ENCODE peak calls at places on chromosome 13, in four cellular contexts. K, P, S and H are unnamed samples. For H3K79me1, the result is how much of the 10 kb centered on the place peaks cover.

GRCh38 chr13:79485014-79485441 is 4.1 kb downstream of the NDFIP2 start:
- DNase-seq in K (no peak), P (no peak), S (peak), H (no peak)

GRCh38 chr13:77345150-77345780 is 18.4 kb upstream of the MYCBP2 start:
- DNase-seq in K (no peak), P (no peak), S (no peak), H (no peak)

GRCh38 chr13:71577127-71577526 is 289.9 kb downstream of the DACH1 start:
- DNase-seq in K (no peak), P (no peak), S (peak), H (no peak)

GRCh38 chr13:21871919-21872318 is 201.0 kb downstream of the FGF9 start:
- DNase-seq in K (no peak), P (no peak), S (no peak), H (no peak)

GRCh38 chr13:34076943-34077703 is 259.2 kb downstream of the RFC3 start:
- DNase-seq in K (no peak), P (no peak), S (peak), H (no peak)

GRCh38 chr13:90015565-90016507 is 1331.7 kb upstream of the MIR17HG start:
- DNase-seq in K (no peak), P (no peak), S (no peak), H (no peak)

GRCh38 chr13:43303040-43303729 is 279.8 kb downstream of the DNAJC15 start:
- DNase-seq in K (peak), P (peak), S (peak), H (peak)

GRCh38 chr13:76717092-76717491 is 169.1 kb downstream of the KCTD12 start:
- DNase-seq in K (no peak), P (no peak), S (peak), H (no peak)

GRCh38 chr13:33489563-33489962 is 204.0 kb upstream of the STARD13 start:
- DNase-seq in K (no peak), P (no peak), S (no peak), H (no peak)

GRCh38 chr13:71602327-71602726 is 264.7 kb downstream of the DACH1 start:
- DNase-seq in K (no peak), P (no peak), S (no peak), H (no peak)

GRCh38 chr13:44012910-44013309 is 133.2 kb downstream of the LACC1 start:
- DNase-seq in K (no peak), P (no peak), S (no peak), H (no peak)

GRCh38 chr13:74201530-74201929 is 67.3 kb upstream of the KLF12 start:
- DNase-seq in K (no peak), P (no peak), S (no peak), H (no peak)

GRCh38 chr13:23993439-23993980 is 96.2 kb upstream of the C1QTNF9B start:
- DNase-seq in K (no peak), P (no peak), S (no peak), H (no peak)

GRCh38 chr13:51834581-51835158 is 10.3 kb downstream of the TMEM272 start:
- DNase-seq in K (no peak), P (no peak), S (no peak), H (peak)

GRCh38 chr13:27007166-27007565 is 164.4 kb downstream of the USP12 start:
- DNase-seq in K (no peak), P (no peak), S (no peak), H (no peak)
- H2AFZ ChIP-seq in K (peak), P (peak), S (no peak), H (no peak)

GRCh38 chr13:103066079-103066880 is at the start of gene SLC10A2:
- DNase-seq in K (no peak), P (no peak), S (no peak), H (no peak)

GRCh38 chr13:103063376-103063775 is 2.8 kb downstream of the SLC10A2 start:
- DNase-seq in K (no peak), P (no peak), S (no peak), H (no peak)

GRCh38 chr13:103066991-103067390 is 774 bp upstream of the SLC10A2 start:
- DNase-seq in K (no peak), P (no peak), S (no peak), H (no peak)

GRCh38 chr13:103062079-103062478 is 4.1 kb downstream of the SLC10A2 start:
- DNase-seq in K (no peak), P (no peak), S (no peak), H (no peak)

GRCh38 chr13:103067751-103068563 is 1.7 kb upstream of the SLC10A2 start:
- DNase-seq in K (no peak), P (peak), S (no peak), H (peak)
- H3K79me1 ChIP-seq in K (under half), P (under half), S (under half), H (under half)

GRCh38 chr13:48533207-48533499 is 273 bp upstream of the RCBTB2 start:
- DNase-seq in K (no peak), P (no peak), S (no peak), H (no peak)
- H2BK12ac ChIP-seq in K (no peak), P (no peak), S (no peak), H (no peak)

GRCh38 chr13:82681535-82681934 is 1200.7 kb downstream of the SLITRK1 start:
- DNase-seq in K (no peak), P (no peak), S (no peak), H (peak)
- H2AFZ ChIP-seq in K (no peak), P (no peak), S (no peak), H (no peak)

DNA sequence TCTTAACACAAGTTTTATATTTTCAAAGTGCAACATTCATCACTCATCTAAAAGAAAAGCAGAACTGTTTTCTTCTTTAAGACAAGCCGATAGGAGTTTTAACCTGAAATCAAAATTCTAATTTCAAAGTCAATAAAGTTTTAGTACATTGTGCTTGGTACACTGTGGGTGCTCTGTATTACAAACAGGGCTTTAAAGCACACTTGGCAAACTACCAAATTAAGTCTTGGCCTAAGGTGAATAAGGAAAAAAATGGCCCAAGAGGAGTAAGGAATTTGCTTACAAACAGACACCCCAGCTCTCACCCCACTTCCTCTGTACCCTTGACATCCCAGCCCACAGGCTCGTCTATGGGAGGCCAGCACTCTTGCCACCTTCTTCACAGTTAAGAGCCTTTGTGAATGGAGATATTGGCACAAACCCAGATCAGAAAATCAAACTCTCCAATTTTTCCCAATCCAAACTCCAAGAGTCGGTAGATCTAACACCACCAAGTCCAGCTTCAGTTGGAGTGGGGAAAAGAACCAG is 66.0 kb downstream of the ABCC4 start:
- DNase-seq in K (no peak), P (no peak), S (peak), H (no peak)
- H3K79me1 ChIP-seq in K (under half), P (under half), S (under half), H (under half)

GRCh38 chr13:97191143-97191542 is 31.0 kb upstream of the MBNL2 start:
- DNase-seq in K (no peak), P (no peak), S (no peak), H (no peak)
- H2BK12ac ChIP-seq in K (no peak), P (no peak), S (no peak), H (no peak)

GRCh38 chr13:82275644-82276043 is 1606.6 kb downstream of the SLITRK1 start:
- DNase-seq in K (no peak), P (no peak), S (no peak), H (no peak)
- H2AFZ ChIP-seq in K (peak), P (peak), S (no peak), H (no peak)

GRCh38 chr13:98338312-98338711 is 161.2 kb upstream of the RNF113B start:
- DNase-seq in K (no peak), P (no peak), S (no peak), H (no peak)

GRCh38 chr13:98344392-98344791 is 167.3 kb upstream of the RNF113B start:
- DNase-seq in K (no peak), P (no peak), S (no peak), H (no peak)

GRCh38 chr13:98335721-98336120 is 158.7 kb upstream of the RNF113B start:
- DNase-seq in K (no peak), P (no peak), S (no peak), H (no peak)

GRCh38 chr13:98343461-98343860 is 166.4 kb upstream of the RNF113B start:
- DNase-seq in K (no peak), P (no peak), S (no peak), H (no peak)

DNA sequence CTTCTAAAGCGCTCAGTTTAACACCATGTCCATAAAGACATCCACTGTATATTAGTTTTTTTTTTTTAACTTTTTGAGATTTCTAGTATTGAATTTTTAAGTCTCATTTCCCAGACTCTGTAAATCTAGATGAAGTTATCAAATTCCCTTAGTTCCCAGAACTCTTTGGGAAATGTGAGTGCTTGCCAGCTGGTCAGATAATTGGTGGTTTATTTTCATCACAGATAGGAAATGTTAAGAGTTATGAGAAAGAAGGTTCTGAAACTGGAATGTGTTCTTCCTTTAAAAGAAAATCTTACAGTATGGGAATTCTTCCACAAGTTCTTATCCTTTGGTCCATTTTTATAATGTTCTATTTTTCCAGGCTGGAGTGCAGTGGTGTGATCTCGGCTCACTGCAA is 163.0 kb upstream of the RNF113B start:
- DNase-seq in K (no peak), P (no peak), S (no peak), H (no peak)
- H3K79me1 ChIP-seq in K (under half), P (under half), S (under half), H (under half)